ENCODE peak calls at places on chromosomes 4 and X, in ten cellular contexts. One of them, this sample, is unnamed.

GRCh38 chrX:68413254-68413653 is 20.0 kb downstream of the OPHN1 start:
- DNase-seq in dorsolateral prefrontal cortex: no peak
- DNase-seq in cardiac muscle cell: no peak
- DNase-seq in HCT116: no peak
- DNase-seq in brain microvascular endothelial cell: no peak
- DNase-seq in astrocyte of the cerebellum: no peak
- DNase-seq in GM06990: no peak
- DNase-seq in left lung: no peak
- DNase-seq in NB4: no peak
- DNase-seq in lower lobe of right lung: no peak
- DNase-seq in this sample: no peak

GRCh38 chr4:178553201-178553600 is 1111.0 kb upstream of the AGA start:
- DNase-seq in dorsolateral prefrontal cortex: no peak
- DNase-seq in cardiac muscle cell: no peak
- DNase-seq in HCT116: no peak
- DNase-seq in brain microvascular endothelial cell: no peak
- DNase-seq in astrocyte of the cerebellum: no peak
- DNase-seq in GM06990: no peak
- DNase-seq in left lung: no peak
- DNase-seq in NB4: no peak
- DNase-seq in lower lobe of right lung: no peak
- DNase-seq in this sample: no peak

GRCh38 chr4:21900211-21900610 is 48.4 kb downstream of the KCNIP4 start:
- DNase-seq in dorsolateral prefrontal cortex: no peak
- DNase-seq in cardiac muscle cell: no peak
- DNase-seq in HCT116: no peak
- DNase-seq in brain microvascular endothelial cell: no peak
- DNase-seq in astrocyte of the cerebellum: no peak
- DNase-seq in GM06990: no peak
- DNase-seq in left lung: no peak
- DNase-seq in NB4: no peak
- DNase-seq in lower lobe of right lung: no peak
- DNase-seq in this sample: no peak

GRCh38 chr4:7190668-7191545 is 1.4 kb upstream of the SORCS2 start:
- DNase-seq in dorsolateral prefrontal cortex: peak; percentile 20
- DNase-seq in cardiac muscle cell: no peak
- DNase-seq in HCT116: no peak
- DNase-seq in brain microvascular endothelial cell: no peak
- DNase-seq in astrocyte of the cerebellum: no peak
- DNase-seq in GM06990: no peak
- DNase-seq in left lung: peak; percentile 10
- DNase-seq in NB4: no peak
- DNase-seq in lower lobe of right lung: peak; percentile 10
- DNase-seq in this sample: no peak

GRCh38 chr4:73434311-73434710 is 1.7 kb upstream of the AFP start:
- DNase-seq in dorsolateral prefrontal cortex: no peak
- DNase-seq in cardiac muscle cell: peak; percentile 21
- DNase-seq in HCT116: peak; percentile 4
- DNase-seq in brain microvascular endothelial cell: no peak
- DNase-seq in astrocyte of the cerebellum: no peak
- DNase-seq in GM06990: no peak
- DNase-seq in left lung: no peak
- DNase-seq in NB4: peak; percentile 1
- DNase-seq in lower lobe of right lung: no peak
- DNase-seq in this sample: no peak

GRCh38 chr4:108370291-108370690 is 201.6 kb upstream of the LEF1 start:
- DNase-seq in dorsolateral prefrontal cortex: no peak
- DNase-seq in cardiac muscle cell: no peak
- DNase-seq in HCT116: no peak
- DNase-seq in brain microvascular endothelial cell: no peak
- DNase-seq in astrocyte of the cerebellum: no peak
- DNase-seq in GM06990: no peak
- DNase-seq in left lung: no peak
- DNase-seq in NB4: no peak
- DNase-seq in lower lobe of right lung: no peak
- DNase-seq in this sample: no peak

GRCh38 chr4:48175806-48176205 is 41.8 kb upstream of the TXK start:
- DNase-seq in dorsolateral prefrontal cortex: no peak
- DNase-seq in cardiac muscle cell: no peak
- DNase-seq in HCT116: no peak
- DNase-seq in brain microvascular endothelial cell: no peak
- DNase-seq in astrocyte of the cerebellum: no peak
- DNase-seq in GM06990: no peak
- DNase-seq in left lung: no peak
- DNase-seq in NB4: no peak
- DNase-seq in lower lobe of right lung: no peak
- DNase-seq in this sample: no peak

GRCh38 chr4:54289316-54289715 is 60.2 kb downstream of the PDGFRA start:
- DNase-seq in dorsolateral prefrontal cortex: no peak
- DNase-seq in cardiac muscle cell: no peak
- DNase-seq in HCT116: no peak
- DNase-seq in brain microvascular endothelial cell: no peak
- DNase-seq in astrocyte of the cerebellum: no peak
- DNase-seq in GM06990: no peak
- DNase-seq in left lung: no peak
- DNase-seq in NB4: no peak
- DNase-seq in lower lobe of right lung: no peak
- DNase-seq in this sample: no peak

GRCh38 chrX:48713847-48714246 is 17.3 kb downstream of the SUV39H1 start:
- DNase-seq in dorsolateral prefrontal cortex: no peak
- DNase-seq in cardiac muscle cell: no peak
- DNase-seq in HCT116: no peak
- DNase-seq in brain microvascular endothelial cell: no peak
- DNase-seq in astrocyte of the cerebellum: no peak
- DNase-seq in GM06990: no peak
- DNase-seq in left lung: no peak
- DNase-seq in NB4: no peak
- DNase-seq in lower lobe of right lung: no peak
- DNase-seq in this sample: no peak

GRCh38 chrX:48709522-48710117 is 13.1 kb downstream of the SUV39H1 start:
- DNase-seq in dorsolateral prefrontal cortex: no peak
- DNase-seq in cardiac muscle cell: no peak
- DNase-seq in HCT116: no peak
- DNase-seq in brain microvascular endothelial cell: no peak
- DNase-seq in astrocyte of the cerebellum: no peak
- DNase-seq in GM06990: no peak
- DNase-seq in left lung: no peak
- DNase-seq in NB4: no peak
- DNase-seq in lower lobe of right lung: no peak
- DNase-seq in this sample: no peak

GRCh38 chrX:48711929-48712505 is 15.5 kb downstream of the SUV39H1 start:
- DNase-seq in dorsolateral prefrontal cortex: no peak
- DNase-seq in cardiac muscle cell: no peak
- DNase-seq in HCT116: no peak
- DNase-seq in brain microvascular endothelial cell: no peak
- DNase-seq in astrocyte of the cerebellum: no peak
- DNase-seq in GM06990: no peak
- DNase-seq in left lung: no peak
- DNase-seq in NB4: no peak
- DNase-seq in lower lobe of right lung: no peak
- DNase-seq in this sample: no peak

GRCh38 chrX:48714573-48714972 is 18.0 kb downstream of the SUV39H1 start:
- DNase-seq in dorsolateral prefrontal cortex: no peak
- DNase-seq in cardiac muscle cell: no peak
- DNase-seq in HCT116: no peak
- DNase-seq in brain microvascular endothelial cell: no peak
- DNase-seq in astrocyte of the cerebellum: no peak
- DNase-seq in GM06990: no peak
- DNase-seq in left lung: no peak
- DNase-seq in NB4: no peak
- DNase-seq in lower lobe of right lung: no peak
- DNase-seq in this sample: no peak

GRCh38 chrX:48711162-48711928 is 14.8 kb downstream of the SUV39H1 start:
- DNase-seq in dorsolateral prefrontal cortex: no peak
- DNase-seq in cardiac muscle cell: no peak
- DNase-seq in HCT116: no peak
- DNase-seq in brain microvascular endothelial cell: no peak
- DNase-seq in astrocyte of the cerebellum: no peak
- DNase-seq in GM06990: no peak
- DNase-seq in left lung: no peak
- DNase-seq in NB4: no peak
- DNase-seq in lower lobe of right lung: no peak
- DNase-seq in this sample: no peak
- TF ChIP-seq CTCF in dorsolateral prefrontal cortex: no peak
- TF ChIP-seq CTCF in cardiac muscle cell: no peak
- TF ChIP-seq CTCF in HCT116: no peak
- TF ChIP-seq CTCF in brain microvascular endothelial cell: no peak
- TF ChIP-seq CTCF in astrocyte of the cerebellum: no peak
- TF ChIP-seq CTCF in GM06990: no peak
- TF ChIP-seq CTCF in left lung: no peak
- TF ChIP-seq CTCF in NB4: no peak
- TF ChIP-seq CTCF in lower lobe of right lung: no peak
- TF ChIP-seq CTCF in this sample: no peak

DNA sequence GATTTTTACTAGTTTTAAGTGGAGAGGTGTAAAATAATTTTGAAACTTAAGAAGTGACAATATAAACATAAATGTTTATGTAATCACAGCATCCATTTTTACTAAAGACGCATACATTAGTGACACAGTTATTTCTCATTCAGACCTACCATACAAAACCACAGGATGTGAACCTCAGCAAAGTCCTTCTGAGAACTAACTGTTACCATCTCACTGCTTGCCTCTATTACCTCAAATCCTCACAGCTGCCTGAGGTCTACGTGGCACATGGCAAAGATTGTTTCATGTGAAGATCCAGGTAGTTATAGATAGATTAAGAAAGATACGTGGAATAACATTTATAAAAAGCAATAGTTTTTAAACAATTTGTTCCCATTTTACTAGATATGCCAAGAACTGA is 189.0 kb downstream of the SLITRK2 start:
- DNase-seq in dorsolateral prefrontal cortex: no peak
- DNase-seq in cardiac muscle cell: no peak
- DNase-seq in HCT116: no peak
- DNase-seq in brain microvascular endothelial cell: no peak
- DNase-seq in astrocyte of the cerebellum: no peak
- DNase-seq in GM06990: no peak
- DNase-seq in left lung: no peak
- DNase-seq in NB4: no peak
- DNase-seq in lower lobe of right lung: no peak
- DNase-seq in this sample: no peak
- H3K4me3 ChIP-seq in dorsolateral prefrontal cortex: no peak overlapping the region
- H3K4me3 ChIP-seq in cardiac muscle cell: no peak overlapping the region
- H3K4me3 ChIP-seq in HCT116: no peak overlapping the region
- H3K4me3 ChIP-seq in brain microvascular endothelial cell: no peak overlapping the region
- H3K4me3 ChIP-seq in astrocyte of the cerebellum: no peak overlapping the region
- H3K4me3 ChIP-seq in GM06990: no peak overlapping the region
- H3K4me3 ChIP-seq in left lung: no peak overlapping the region
- H3K4me3 ChIP-seq in NB4: no peak overlapping the region
- H3K4me3 ChIP-seq in lower lobe of right lung: no peak overlapping the region
- H3K4me3 ChIP-seq in this sample: no peak overlapping the region

GRCh38 chr4:38169524-38169923 is 209.3 kb downstream of the PTTG2 start:
- DNase-seq in dorsolateral prefrontal cortex: no peak
- DNase-seq in cardiac muscle cell: no peak
- DNase-seq in HCT116: no peak
- DNase-seq in brain microvascular endothelial cell: no peak
- DNase-seq in astrocyte of the cerebellum: no peak
- DNase-seq in GM06990: no peak
- DNase-seq in left lung: no peak
- DNase-seq in NB4: no peak
- DNase-seq in lower lobe of right lung: no peak
- DNase-seq in this sample: no peak
- TF ChIP-seq CTCF in dorsolateral prefrontal cortex: no peak
- TF ChIP-seq CTCF in cardiac muscle cell: no peak
- TF ChIP-seq CTCF in HCT116: peak; percentile 28
- TF ChIP-seq CTCF in brain microvascular endothelial cell: no peak
- TF ChIP-seq CTCF in astrocyte of the cerebellum: no peak
- TF ChIP-seq CTCF in GM06990: no peak
- TF ChIP-seq CTCF in left lung: no peak
- TF ChIP-seq CTCF in NB4: no peak
- TF ChIP-seq CTCF in lower lobe of right lung: no peak
- TF ChIP-seq CTCF in this sample: peak; percentile 36

DNA sequence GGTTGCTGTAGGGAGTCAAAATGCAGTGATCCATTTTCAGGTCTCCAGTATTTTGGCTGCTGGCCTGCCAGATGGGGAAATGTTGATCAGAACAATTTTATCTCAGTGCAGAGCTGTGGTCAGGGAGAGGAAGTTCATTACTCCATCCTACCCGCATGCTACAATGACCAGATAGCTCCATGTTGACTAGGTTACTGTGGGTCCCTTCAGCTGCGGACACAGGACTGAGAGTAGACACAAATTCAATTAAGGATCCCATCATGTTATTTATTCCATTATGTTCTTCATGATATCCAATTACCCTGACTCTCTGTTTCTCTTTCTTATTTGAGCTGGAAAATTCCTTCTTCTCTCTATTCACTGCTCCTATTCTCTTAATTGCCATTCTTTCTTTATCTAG is 16.3 kb downstream of the SYNPO2 start:
- DNase-seq in dorsolateral prefrontal cortex: no peak
- DNase-seq in cardiac muscle cell: no peak
- DNase-seq in HCT116: no peak
- DNase-seq in brain microvascular endothelial cell: peak; percentile 59
- DNase-seq in astrocyte of the cerebellum: no peak
- DNase-seq in GM06990: no peak
- DNase-seq in left lung: no peak
- DNase-seq in NB4: peak; percentile 86
- DNase-seq in lower lobe of right lung: no peak
- DNase-seq in this sample: no peak
- H3K4me3 ChIP-seq in dorsolateral prefrontal cortex: no peak overlapping the region
- H3K4me3 ChIP-seq in cardiac muscle cell: no peak overlapping the region
- H3K4me3 ChIP-seq in HCT116: no peak overlapping the region
- H3K4me3 ChIP-seq in brain microvascular endothelial cell: no peak overlapping the region
- H3K4me3 ChIP-seq in astrocyte of the cerebellum: no peak overlapping the region
- H3K4me3 ChIP-seq in GM06990: no peak overlapping the region
- H3K4me3 ChIP-seq in left lung: no peak overlapping the region
- H3K4me3 ChIP-seq in NB4: peak overlapping the region; percentile 51
- H3K4me3 ChIP-seq in lower lobe of right lung: no peak overlapping the region
- H3K4me3 ChIP-seq in this sample: no peak overlapping the region